ENCODE peak calls at places on chromosomes 4 and X, in ten cellular contexts. N, M, O, J, L, X, S, F, U and T are unnamed samples.

GRCh38 chr4:88629826-88630225 is 37.5 kb downstream of the HERC3 start:
- DNase-seq in X (no peak), F (no peak), L (peak; percentile 43), S (no peak), U (no peak), O (no peak), J (no peak), M (no peak), N (no peak), T (no peak)

GRCh38 chr4:73904491-73904890 is 35.3 kb downstream of the CXCL1 start:
- DNase-seq in O (no peak), N (no peak), S (no peak), M (no peak), F (no peak), U (no peak), J (no peak), X (no peak), L (peak; percentile 68), T (no peak)

GRCh38 chr4:172096771-172097170 is 283.6 kb downstream of the GALNTL6 start:
- DNase-seq in F (no peak), X (no peak), J (no peak), S (no peak), O (no peak), N (no peak), L (no peak), M (no peak), U (no peak), T (no peak)

GRCh38 chr4:22454955-22455354 is 60.9 kb downstream of the ADGRA3 start:
- DNase-seq in U (no peak), M (no peak), S (no peak), X (no peak), J (no peak), O (no peak), N (no peak), L (no peak), F (no peak), T (no peak)

GRCh38 chrX:154090731-154091130 is 6.8 kb downstream of the MECP2 start:
- DNase-seq in O (no peak), F (no peak), L (no peak), U (peak; percentile 59), N (no peak), X (no peak), M (no peak), J (no peak), S (no peak), T (no peak)

GRCh38 chrX:129531132-129531531 is 7.8 kb upstream of the SMARCA1 start:
- DNase-seq in S (no peak), O (no peak), F (no peak), N (no peak), L (no peak), J (no peak), M (no peak), X (no peak), U (peak; percentile 51), T (no peak)

GRCh38 chr4:74793757-74794340 is 474 bp downstream of the BTC start:
- DNase-seq in U (peak; percentile 85), S (peak; percentile 65), O (no peak), J (no peak), N (peak; percentile 63), X (peak; percentile 67), M (peak; percentile 92), F (peak; percentile 37), L (no peak), T (no peak)

GRCh38 chr4:144710526-144710912 is 64.6 kb downstream of the HHIP start:
- DNase-seq in M (no peak), J (no peak), L (no peak), U (no peak), X (peak; percentile 44), F (no peak), S (no peak), N (no peak), O (no peak), T (peak; percentile 51)

GRCh38 chrX:30593435-30594200 is 16.1 kb upstream of the TASL start:
- DNase-seq in U (no peak), L (no peak), S (no peak), N (no peak), X (no peak), M (no peak), O (no peak), J (no peak), F (no peak), T (no peak)

GRCh38 chrX:115571712-115572111 is 10.7 kb downstream of the PLS3 start:
- DNase-seq in O (no peak), F (no peak), X (no peak), U (no peak), N (no peak), L (no peak), M (no peak), S (no peak), J (no peak), T (no peak)

GRCh38 chr4:185142911-185143595 is at the start of gene SLC25A4:
- DNase-seq in O (no peak), N (peak; percentile 74), U (peak; percentile 92), X (peak; percentile 90), F (peak; percentile 90), M (peak; percentile 91), S (peak; percentile 87), L (peak; percentile 63), J (peak; percentile 98), T (peak; percentile 17)

GRCh38 chrX:134374910-134375309 is 85.1 kb upstream of the HPRT1 start:
- DNase-seq in M (no peak), X (no peak), F (no peak), S (no peak), L (no peak), N (no peak), J (no peak), O (no peak), U (no peak), T (no peak)

GRCh38 chr4:92303621-92304027 is at the start of gene GRID2:
- DNase-seq in U (peak; percentile 77), X (peak; percentile 54), O (no peak), N (peak; percentile 68), M (no peak), J (no peak), L (peak; percentile 1), S (peak; percentile 60), F (peak; percentile 28), T (no peak)

GRCh38 chr4:150297861-150298474 is 219.7 kb downstream of the DCLK2 start:
- DNase-seq in M (no peak), N (peak; percentile 28), S (peak; percentile 42), X (peak; percentile 1), U (no peak), J (no peak), F (peak; percentile 37), O (no peak), L (peak; percentile 39), T (peak; percentile 33)

GRCh38 chr4:67035501-67035900 is 509.8 kb downstream of the CENPC start:
- DNase-seq in F (no peak), O (no peak), S (no peak), N (no peak), U (no peak), J (no peak), X (no peak), M (no peak), L (no peak), T (peak; percentile 60)

GRCh38 chr4:48339642-48340041 is 1.7 kb upstream of the SLAIN2 start:
- DNase-seq in O (no peak), F (no peak), J (no peak), S (no peak), N (no peak), U (no peak), X (no peak), L (no peak), M (no peak), T (no peak)

GRCh38 chr4:185847352-185848078 is 35.5 kb upstream of the SORBS2 start:
- DNase-seq in L (peak; percentile 84), S (no peak), O (peak; percentile 84), M (no peak), U (peak; percentile 96), X (no peak), F (peak; percentile 73), N (peak; percentile 80), J (no peak), T (peak; percentile 93)

GRCh38 chr4:19806865-19807264 is 444.8 kb upstream of the SLIT2 start:
- DNase-seq in S (no peak), O (no peak), N (no peak), J (no peak), M (no peak), U (no peak), L (no peak), F (no peak), X (no peak), T (no peak)

GRCh38 chrX:72060196-72060974 is 71.3 kb downstream of the RTL5 start:
- DNase-seq in X (no peak), F (no peak), J (no peak), N (peak; percentile 89), S (peak; percentile 34), U (no peak), O (no peak), L (no peak), M (no peak), T (no peak)

GRCh38 chrX:13891367-13892146 is 74.7 kb upstream of the GPM6B start:
- DNase-seq in L (no peak), J (no peak), F (no peak), O (no peak), U (no peak), N (no peak), X (no peak), M (no peak), S (no peak), T (no peak)

GRCh38 chrX:45295587-45295986 is 94.9 kb upstream of the DIPK2B start:
- DNase-seq in N (peak; percentile 25), L (peak; percentile 53), X (no peak), O (no peak), M (no peak), U (no peak), J (no peak), F (no peak), S (no peak), T (peak; percentile 60)

GRCh38 chrX:10989386-10989785 is 121.7 kb upstream of the HCCS start:
- DNase-seq in L (no peak), F (no peak), S (no peak), X (no peak), U (peak; percentile 89), M (no peak), J (no peak), O (no peak), N (no peak), T (no peak)

GRCh38 chr4:94356444-94356843 is 13.8 kb upstream of the HPGDS start:
- DNase-seq in L (no peak), J (no peak), S (no peak), N (no peak), F (no peak), O (no peak), X (no peak), M (no peak), U (no peak), T (no peak)

GRCh38 chr4:153232768-153233167 is 28.5 kb downstream of the TRIM2 start:
- DNase-seq in M (no peak), S (peak; percentile 30), J (no peak), F (peak; percentile 42), X (no peak), O (no peak), L (no peak), U (peak; percentile 83), N (peak; percentile 37), T (no peak)

GRCh38 chr4:186606593-186606992 is 51.2 kb upstream of the MTNR1A start:
- DNase-seq in X (no peak), N (peak; percentile 71), M (no peak), O (no peak), U (peak; percentile 73), J (no peak), F (no peak), S (no peak), L (no peak), T (peak; percentile 66)

GRCh38 chr4:7802093-7802726 is 137.5 kb downstream of the AFAP1 start:
- DNase-seq in J (peak; percentile 81), X (peak; percentile 30), N (peak; percentile 81), M (no peak), F (peak; percentile 84), U (peak; percentile 90), O (peak; percentile 96), S (peak; percentile 91), L (peak; percentile 76), T (no peak)

GRCh38 chr4:26407466-26407865 is 82.8 kb downstream of the CCKAR start:
- DNase-seq in X (no peak), J (no peak), L (no peak), F (no peak), O (no peak), M (no peak), S (no peak), N (no peak), U (no peak), T (no peak)

GRCh38 chr4:38601244-38601915 is 62.6 kb upstream of the KLF3 start:
- DNase-seq in O (no peak), N (no peak), M (no peak), J (no peak), U (no peak), X (peak; percentile 55), F (no peak), S (no peak), L (peak; percentile 10), T (peak; percentile 79)